ENCODE peak calls at places on chromosomes 13 and 19, in eight cellular contexts. L, G, U, Y, X, M, I and J are unnamed samples.

GRCh38 chr13:110989331-110989730 is 74.5 kb upstream of the ANKRD10 start:
- DNase-seq in L (no peak), G (no peak), U (no peak), Y (no peak), X (peak; percentile 33), M (no peak), I (no peak), J (no peak)

GRCh38 chr13:98279473-98280175 is 102.6 kb upstream of the RNF113B start:
- DNase-seq in L (no peak), G (peak; percentile 81), U (no peak), Y (no peak), X (no peak), M (no peak), I (no peak), J (peak; percentile 18)

GRCh38 chr13:23859455-23859854 is 29.7 kb downstream of the MIPEP start:
- DNase-seq in L (no peak), G (no peak), U (no peak), Y (no peak), X (no peak), M (no peak), I (no peak), J (no peak)

GRCh38 chr13:98457053-98457452 is 119.9 kb downstream of the STK24 start:
- DNase-seq in L (no peak), G (no peak), U (no peak), Y (no peak), X (no peak), M (no peak), I (no peak), J (no peak)

GRCh38 chr19:10085641-10086031 is 481 bp upstream of the SHFL start:
- DNase-seq in L (no peak), G (no peak), U (no peak), Y (no peak), X (no peak), M (peak; percentile 17), I (no peak), J (no peak)

GRCh38 chr13:112726018-112726767 is 36.4 kb downstream of the ATP11A start:
- DNase-seq in L (no peak), G (no peak), U (no peak), Y (no peak), X (no peak), M (no peak), I (no peak), J (no peak)

GRCh38 chr13:23558675-23559536 is 11.3 kb upstream of the TNFRSF19 start:
- DNase-seq in L (no peak), G (no peak), U (peak; percentile 35), Y (no peak), X (peak; percentile 92), M (no peak), I (no peak), J (peak; percentile 49)

GRCh38 chr19:15722956-15723355 is 4.9 kb upstream of the OR10H2 start:
- DNase-seq in L (no peak), G (no peak), U (no peak), Y (no peak), X (no peak), M (no peak), I (no peak), J (no peak)

DNA sequence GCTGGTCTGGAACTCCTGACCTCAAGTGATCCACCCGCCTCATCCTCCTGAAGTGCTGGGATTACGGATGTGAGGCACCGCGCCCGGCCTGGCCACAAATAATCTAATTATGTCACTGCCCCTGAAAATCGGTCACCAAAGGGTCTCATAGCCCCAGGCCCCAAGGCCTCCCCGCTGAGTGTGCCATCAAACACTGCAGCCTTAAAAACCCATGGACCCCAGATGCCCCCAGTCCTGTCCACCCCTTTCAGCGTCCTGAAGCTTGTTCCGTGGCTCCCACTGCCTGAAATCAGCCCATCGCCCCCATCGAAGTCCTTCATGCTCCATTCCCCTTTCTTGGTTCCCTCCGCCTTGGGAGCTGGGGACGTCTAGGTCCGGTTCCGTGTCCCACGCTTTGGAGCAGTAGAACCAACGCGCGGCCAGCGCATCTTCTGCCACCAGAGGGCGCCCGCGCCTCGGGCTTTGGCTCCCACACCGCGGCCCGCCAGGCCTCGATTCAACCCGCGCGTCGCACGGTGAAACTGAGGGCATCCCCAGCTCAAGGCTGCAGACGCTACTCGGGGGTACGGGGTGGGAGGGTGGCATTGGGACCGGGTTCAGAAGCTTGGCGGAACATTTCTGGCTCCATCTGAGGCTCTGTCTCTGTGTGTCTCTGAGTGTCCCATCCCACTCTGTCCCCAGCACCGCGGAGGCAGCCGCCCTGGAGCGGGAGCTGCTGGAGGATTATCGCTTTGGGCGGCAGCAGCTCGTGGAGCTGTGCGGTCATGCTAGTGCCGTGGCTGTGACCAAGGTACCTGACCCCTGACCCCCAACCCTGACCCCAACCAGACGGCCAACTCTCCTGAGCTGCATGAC is 3.5 kb downstream of the YJEFN3 start:
- DNase-seq in L (peak; percentile 85), G (no peak), U (peak; percentile 78), Y (peak; percentile 74), X (peak; percentile 44), M (peak; percentile 92), I (peak; percentile 47), J (peak; percentile 81)
- H3K36me3 ChIP-seq in L (no peaks in the 10 kb centered on the region), G (no peaks in the 10 kb centered on the region), U (no peaks in the 10 kb centered on the region), Y (no peaks in the 10 kb centered on the region), X (peaks cover 12% of the 10 kb centered on the region), M (no peaks in the 10 kb centered on the region), I (peaks cover 57% of the 10 kb centered on the region), J (peaks cover 13% of the 10 kb centered on the region)

DNA sequence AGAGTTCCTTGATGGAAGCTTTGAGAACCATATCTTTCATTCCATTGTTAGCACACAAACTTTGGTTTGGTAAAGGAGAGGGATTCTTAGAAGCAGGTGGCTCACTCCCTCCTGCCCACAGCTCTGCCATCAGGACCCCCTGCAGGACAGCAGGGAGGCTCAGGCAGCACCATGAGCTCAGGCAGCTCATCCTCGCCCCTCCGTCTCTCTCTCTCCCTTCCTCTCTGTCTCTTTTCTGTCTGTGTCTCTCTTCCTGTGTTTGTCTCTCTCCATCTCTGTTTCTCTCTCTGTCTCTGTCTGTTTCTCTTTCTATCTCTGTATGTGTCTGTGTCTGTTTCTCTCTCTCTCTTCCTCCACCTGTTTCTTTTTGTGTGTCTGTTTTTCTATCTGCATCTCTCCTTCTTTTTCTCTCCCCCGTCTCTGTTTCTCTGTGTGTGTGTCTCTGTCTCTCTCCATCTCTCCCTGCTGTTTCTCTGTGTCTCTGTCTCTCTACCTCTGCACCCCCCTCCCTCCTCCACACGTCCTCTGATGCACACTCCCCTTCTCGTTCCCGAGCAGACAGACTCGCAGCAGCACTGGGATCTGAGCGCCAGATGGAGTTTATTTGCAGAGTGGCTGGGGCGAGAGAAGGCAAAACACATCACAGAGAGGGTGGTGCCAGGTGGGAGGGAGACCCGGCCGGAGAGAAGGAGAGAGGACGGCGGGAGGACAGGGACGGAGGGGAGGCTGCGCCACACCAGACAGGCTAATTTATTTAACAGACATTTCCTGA is 8.7 kb downstream of the SBK2 start:
- DNase-seq in L (no peak), G (no peak), U (peak; percentile 40), Y (no peak), X (peak; percentile 35), M (no peak), I (no peak), J (no peak)
- H3K4me3 ChIP-seq in L (no peak overlapping the region), G (no peak overlapping the region), U (no peak overlapping the region), Y (no peak overlapping the region), X (no peak overlapping the region), M (no peak overlapping the region), I (no peak overlapping the region), J (no peak overlapping the region)

GRCh38 chr13:50417597-50417996 is 402.4 kb downstream of the KCNRG start:
- DNase-seq in L (no peak), G (no peak), U (no peak), Y (no peak), X (no peak), M (no peak), I (no peak), J (no peak)

GRCh38 chr13:50420720-50421456 is 405.6 kb downstream of the KCNRG start:
- DNase-seq in L (no peak), G (no peak), U (no peak), Y (no peak), X (no peak), M (no peak), I (no peak), J (no peak)

GRCh38 chr13:50421457-50422130 is 406.4 kb downstream of the KCNRG start:
- DNase-seq in L (no peak), G (peak; percentile 43), U (no peak), Y (no peak), X (peak; percentile 38), M (no peak), I (no peak), J (no peak)

GRCh38 chr13:50419466-50419865 is 404.2 kb downstream of the KCNRG start:
- DNase-seq in L (no peak), G (no peak), U (no peak), Y (no peak), X (peak; percentile 17), M (no peak), I (no peak), J (no peak)

DNA sequence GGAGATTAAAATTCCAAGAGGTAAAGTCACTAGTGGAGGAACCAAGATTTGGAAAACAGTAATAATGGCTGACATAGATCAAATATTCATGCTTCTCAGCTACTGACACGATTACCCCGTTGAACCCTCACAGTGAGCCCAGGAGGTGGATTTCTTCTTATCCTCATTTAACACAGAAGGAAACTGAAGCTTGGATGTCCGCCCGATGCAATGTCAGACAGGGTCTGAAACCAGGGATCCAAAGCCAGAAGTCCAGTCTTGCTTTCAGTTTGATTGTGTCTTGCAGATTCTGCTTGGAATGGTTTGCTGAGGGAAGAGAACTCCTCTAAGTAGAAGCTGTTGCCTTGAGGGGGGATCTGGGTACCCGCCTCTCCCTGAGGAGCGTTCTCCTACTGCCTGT is 404.7 kb downstream of the KCNRG start:
- DNase-seq in L (no peak), G (no peak), U (no peak), Y (no peak), X (no peak), M (peak; percentile 35), I (no peak), J (no peak)
- H3K36me3 ChIP-seq in L (no peaks in the 10 kb centered on the region), G (no peaks in the 10 kb centered on the region), U (no peaks in the 10 kb centered on the region), Y (no peaks in the 10 kb centered on the region), X (no peaks in the 10 kb centered on the region), M (no peaks in the 10 kb centered on the region), I (no peaks in the 10 kb centered on the region), J (no peaks in the 10 kb centered on the region)

GRCh38 chr13:30196025-30196424 is 111.3 kb downstream of the KATNAL1 start:
- DNase-seq in L (no peak), G (no peak), U (peak; percentile 20), Y (no peak), X (peak; percentile 41), M (no peak), I (peak; percentile 28), J (no peak)
- H3K4me3 ChIP-seq in L (no peak overlapping the region), G (no peak overlapping the region), U (no peak overlapping the region), Y (no peak overlapping the region), X (no peak overlapping the region), M (no peak overlapping the region), I (no peak overlapping the region), J (no peak overlapping the region)